ENCODE peak calls at places on chromosomes 13 and 19, in nine cellular contexts. Y is activated T-helper 1 cell treated with Interleukin-2 at 50 U/mL for 16 hours; V is non-pigmented ciliary epithelial cell; M is breast epithelium; G is HAP-1; J is NCI-H774; T is stimulated activated CD8-positive, alpha-beta memory T cell treated with anti-CD3 and anti-CD28 coated beads, Interleukin-12 subunit alpha, Interleukin-12 subunit beta, amount 100 ng/mL, for 1 hour; I is GM23248; S is psoas muscle. L is an unnamed sample.

GRCh38 chr19:16949496-16950023 is 60.8 kb downstream of the F2RL3 start:
- DNase-seq in S (no peak), M (no peak), I (no peak), Y (no peak), G (no peak), V (no peak), T (no peak), J (no peak), L (no peak)

GRCh38 chr13:28503182-28503980 is 8.5 kb upstream of the FLT1 start:
- DNase-seq in M (no peak), T (no peak), Y (no peak), V (no peak), G (no peak), I (no peak), S (no peak), J (no peak), L (no peak)

GRCh38 chr13:97028441-97029299 is 34.4 kb upstream of the OXGR1 start:
- DNase-seq in S (peak), J (peak), T (peak), V (no peak), I (peak), Y (peak), G (peak), M (peak), L (no peak)

GRCh38 chr19:17557461-17557860 is 2.0 kb downstream of the COLGALT1 start:
- DNase-seq in I (no peak), G (no peak), M (no peak), Y (no peak), V (no peak), T (no peak), J (no peak), S (no peak), L (no peak)

GRCh38 chr13:28981530-28981929 is 161.4 kb downstream of the MTUS2 start:
- DNase-seq in M (no peak), G (no peak), J (no peak), I (no peak), Y (no peak), T (no peak), V (no peak), S (no peak), L (no peak)

GRCh38 chr13:37791699-37792098 is 77.9 kb downstream of the TRPC4 start:
- DNase-seq in T (no peak), G (no peak), M (no peak), S (no peak), J (no peak), Y (no peak), I (peak), V (no peak), L (no peak)

GRCh38 chr13:20901668-20902437 is 693 bp downstream of the XPO4 start:
- DNase-seq in G (peak), M (no peak), T (no peak), I (peak), J (no peak), S (peak), Y (no peak), V (no peak), L (no peak)

GRCh38 chr19:56597696-56598095 is 2.6 kb downstream of the ZNF71 start:
- DNase-seq in Y (no peak), J (no peak), M (no peak), T (no peak), I (peak), V (no peak), S (no peak), G (no peak), L (no peak)

GRCh38 chr13:34762312-34762711 is 179.8 kb upstream of the NBEA start:
- DNase-seq in G (no peak), V (no peak), T (no peak), M (no peak), Y (no peak), I (peak), S (no peak), J (no peak), L (no peak)

GRCh38 chr13:20526664-20527063 is 1.0 kb upstream of the CRYL1 start:
- DNase-seq in T (no peak), I (peak), Y (no peak), G (no peak), S (no peak), M (no peak), V (no peak), J (no peak), L (no peak)

GRCh38 chr13:72677431-72677830 is 50.0 kb downstream of the MZT1 start:
- DNase-seq in M (no peak), T (no peak), G (no peak), Y (no peak), I (no peak), J (no peak), S (no peak), V (no peak), L (no peak)

GRCh38 chr13:66574606-66575005 is 655.5 kb downstream of the PCDH9 start:
- DNase-seq in M (no peak), I (peak), Y (no peak), T (no peak), J (no peak), G (no peak), V (peak), S (no peak), L (no peak)